ENCODE peak calls at places on chromosomes 4 and X, in ten cellular contexts. R is epithelial cell of esophagus, H is cardiac muscle cell, S is coronary artery, O is cardiac fibroblast, G is H9, B is epithelial cell of proximal tubule, M is left ventricle myocardium inferior, T is bronchial epithelial cell, Z is astrocyte of the spinal cord. L is an unnamed sample.

GRCh38 chrX:22800360-22800759 is 199.4 kb upstream of the DDX53 start:
- DNase-seq in R (peak), H (peak), S (no peak), O (peak), G (no peak), B (peak), M (peak), T (peak), Z (peak), L (no peak)

GRCh38 chrX:20271186-20271585 is 4.5 kb upstream of the RPS6KA3 start:
- DNase-seq in R (no peak), H (no peak), S (no peak), O (no peak), G (no peak), B (no peak), M (no peak), T (no peak), Z (no peak), L (no peak)

GRCh38 chrX:148376342-148376741 is 124.1 kb upstream of the AFF2 start:
- DNase-seq in R (no peak), H (no peak), S (no peak), O (no peak), G (no peak), B (no peak), M (no peak), T (no peak), Z (no peak), L (no peak)

GRCh38 chr4:186657766-186658165 is 65.9 kb downstream of the FAT1 start:
- DNase-seq in R (peak), H (peak), S (no peak), O (peak), G (no peak), B (no peak), M (no peak), T (peak), Z (peak), L (no peak)

GRCh38 chrX:24963823-24964222 is 51.9 kb downstream of the ARX start:
- DNase-seq in R (peak), H (no peak), S (no peak), O (no peak), G (no peak), B (no peak), M (no peak), T (peak), Z (no peak), L (no peak)

GRCh38 chrX:52425710-52426245 is 57.0 kb downstream of the XAGE2 start:
- DNase-seq in R (no peak), H (peak), S (no peak), O (peak), G (no peak), B (no peak), M (no peak), T (no peak), Z (peak), L (no peak)

GRCh38 chr4:151541438-151542071 is 132.6 kb downstream of the FHIP1A start:
- DNase-seq in R (peak), H (peak), S (no peak), O (peak), G (no peak), B (peak), M (no peak), T (peak), Z (peak), L (peak)

GRCh38 chr4:48939785-48940184 is 33.2 kb upstream of the OCIAD2 start:
- DNase-seq in R (peak), H (peak), S (no peak), O (peak), G (no peak), B (peak), M (no peak), T (peak), Z (peak), L (no peak)

GRCh38 chr4:84932462-84932861 is 34.0 kb downstream of the WDFY3 start:
- DNase-seq in R (no peak), H (no peak), S (no peak), O (no peak), G (no peak), B (no peak), M (no peak), T (no peak), Z (no peak), L (no peak)

GRCh38 chrX:124717537-124717936 is 371.2 kb downstream of the SH2D1A start:
- DNase-seq in R (no peak), H (no peak), S (no peak), O (no peak), G (no peak), B (no peak), M (no peak), T (no peak), Z (no peak), L (no peak)

GRCh38 chrX:50799531-50799961 is 14.4 kb downstream of the SHROOM4 start:
- DNase-seq in R (peak), H (peak), S (no peak), O (peak), G (no peak), B (peak), M (no peak), T (peak), Z (peak), L (no peak)

GRCh38 chr4:124754671-124755070 is 42.1 kb upstream of the ANKRD50 start:
- DNase-seq in R (peak), H (no peak), S (no peak), O (no peak), G (no peak), B (no peak), M (no peak), T (peak), Z (no peak), L (no peak)

GRCh38 chrX:115367455-115367854 is 77.9 kb downstream of the LUZP4 start:
- DNase-seq in R (peak), H (peak), S (no peak), O (peak), G (no peak), B (peak), M (no peak), T (peak), Z (peak), L (no peak)

GRCh38 chr4:82467442-82467841 is 37.1 kb downstream of the ENOPH1 start:
- DNase-seq in R (peak), H (peak), S (no peak), O (peak), G (no peak), B (no peak), M (no peak), T (no peak), Z (no peak), L (no peak)

GRCh38 chr4:29708473-29708872 is 1011.7 kb upstream of the PCDH7 start:
- DNase-seq in R (peak), H (no peak), S (no peak), O (no peak), G (no peak), B (no peak), M (no peak), T (peak), Z (peak), L (no peak)

GRCh38 chrX:139890991-139891700 is 41.7 kb downstream of the ATP11C start:
- DNase-seq in R (peak), H (peak), S (no peak), O (peak), G (no peak), B (peak), M (no peak), T (peak), Z (peak), L (no peak)

GRCh38 chr4:70544279-70544870 is 26.0 kb downstream of the AMTN start:
- DNase-seq in R (peak), H (peak), S (no peak), O (peak), G (no peak), B (no peak), M (no peak), T (peak), Z (peak), L (no peak)

GRCh38 chrX:44974462-44974861 is 101.5 kb downstream of the KDM6A start:
- DNase-seq in R (peak), H (peak), S (no peak), O (peak), G (no peak), B (no peak), M (no peak), T (peak), Z (peak), L (no peak)

GRCh38 chr4:12852338-12853307 is 631.5 kb downstream of the RAB28 start:
- DNase-seq in R (peak), H (peak), S (no peak), O (peak), G (peak), B (peak), M (no peak), T (peak), Z (peak), L (no peak)

GRCh38 chr4:149845643-149846208 is 30.1 kb upstream of the IQCM start:
- DNase-seq in R (peak), H (no peak), S (no peak), O (no peak), G (no peak), B (no peak), M (no peak), T (peak), Z (no peak), L (no peak)

GRCh38 chr4:142402925-142403324 is 443.2 kb downstream of the INPP4B start:
- DNase-seq in R (peak), H (peak), S (no peak), O (peak), G (no peak), B (no peak), M (no peak), T (peak), Z (no peak), L (no peak)

GRCh38 chrX:39293203-39293602 is 491.9 kb downstream of the MID1IP1 start:
- DNase-seq in R (no peak), H (no peak), S (no peak), O (no peak), G (no peak), B (no peak), M (no peak), T (no peak), Z (no peak), L (no peak)

GRCh38 chrX:39289827-39290226 is 488.6 kb downstream of the MID1IP1 start:
- DNase-seq in R (no peak), H (no peak), S (no peak), O (no peak), G (no peak), B (no peak), M (no peak), T (no peak), Z (no peak), L (no peak)
- TF ChIP-seq CTCF in R (no peak), H (no peak), S (no peak), O (no peak), G (no peak), B (no peak), M (no peak), T (no peak), Z (no peak), L (no peak)

DNA sequence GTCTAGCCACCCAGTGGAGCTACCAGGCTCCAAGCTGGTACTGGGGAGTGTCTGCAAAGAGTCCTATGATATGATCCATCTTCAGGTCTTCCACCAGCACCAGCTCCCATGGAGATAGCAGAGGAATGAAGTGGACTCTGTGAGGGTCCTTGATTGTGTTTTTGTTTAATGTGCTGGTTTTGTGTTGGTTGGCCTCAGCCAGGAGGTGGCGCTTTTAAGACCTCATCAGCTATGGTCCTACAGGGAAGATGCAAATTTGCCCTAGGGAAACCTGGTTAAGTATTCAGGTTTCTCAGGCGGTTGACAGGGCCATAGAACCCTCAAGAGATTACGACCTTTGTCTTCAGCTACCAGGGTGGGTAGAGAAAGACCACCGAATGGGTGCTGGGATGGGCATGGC is 1141.1 kb downstream of the STIM2 start:
- DNase-seq in R (no peak), H (no peak), S (no peak), O (no peak), G (no peak), B (no peak), M (no peak), T (no peak), Z (no peak), L (no peak)
- TF ChIP-seq CTCF in R (no peak), H (no peak), S (no peak), O (peak), G (peak), B (no peak), M (no peak), T (no peak), Z (no peak), L (no peak)

GRCh38 chrX:73289039-73289438 is 74.4 kb upstream of the NAP1L2 start:
- DNase-seq in R (no peak), H (no peak), S (no peak), O (no peak), G (peak), B (no peak), M (no peak), T (no peak), Z (no peak), L (no peak)
- TF ChIP-seq CTCF in R (no peak), H (no peak), S (no peak), O (no peak), G (peak), B (no peak), M (no peak), T (no peak), Z (no peak), L (no peak)

DNA sequence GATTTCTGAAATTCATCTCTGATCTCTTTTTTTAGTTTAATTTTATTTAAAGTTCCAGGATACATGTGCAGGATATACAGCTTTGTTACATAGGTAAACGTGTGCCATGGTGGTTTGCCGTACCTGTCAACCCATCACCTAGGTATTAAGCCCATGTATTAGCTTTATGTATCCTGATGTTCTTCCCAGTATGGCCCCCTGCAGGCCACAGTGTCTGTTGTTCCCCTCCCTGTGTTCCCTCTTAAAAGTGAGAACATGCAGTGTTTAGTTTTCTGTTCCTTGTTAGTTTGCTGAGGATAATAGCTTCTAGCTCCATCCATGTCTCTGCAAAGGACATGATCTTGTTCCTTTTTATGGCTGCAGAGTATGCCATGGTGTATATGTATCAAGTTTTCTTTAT is 153.2 kb downstream of the RAPGEF2 start:
- DNase-seq in R (no peak), H (no peak), S (no peak), O (no peak), G (no peak), B (no peak), M (no peak), T (no peak), Z (no peak), L (no peak)
- TF ChIP-seq CTCF in R (no peak), H (peak), S (no peak), O (peak), G (peak), B (peak), M (peak), T (no peak), Z (peak), L (no peak)

DNA sequence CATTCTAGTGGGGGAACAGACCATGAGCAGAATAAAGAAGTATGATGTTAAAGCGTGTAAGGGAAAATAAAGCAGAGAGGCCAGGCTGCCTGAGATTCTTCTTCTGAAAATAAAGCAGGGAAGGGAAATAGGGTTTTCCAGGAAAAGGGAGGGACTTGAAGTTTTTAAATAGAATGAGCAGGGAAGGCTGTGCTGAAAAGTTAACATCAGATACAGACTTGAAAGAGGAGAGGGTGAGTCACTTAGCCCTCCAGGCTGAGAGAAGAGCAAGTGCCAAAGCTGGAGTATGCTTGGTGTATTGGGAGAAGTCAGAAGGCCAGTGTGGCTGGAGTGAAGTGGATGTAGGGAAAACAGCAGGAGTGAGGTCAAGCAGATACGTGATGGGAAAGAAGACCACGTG is 10.0 kb upstream of the PLK4 start:
- DNase-seq in R (peak), H (peak), S (no peak), O (peak), G (no peak), B (no peak), M (no peak), T (peak), Z (peak), L (no peak)
- TF ChIP-seq CTCF in R (no peak), H (no peak), S (no peak), O (no peak), G (no peak), B (no peak), M (no peak), T (no peak), Z (no peak), L (no peak)

GRCh38 chrX:68146054-68146453 is 287.2 kb downstream of the OPHN1 start:
- DNase-seq in R (peak), H (peak), S (no peak), O (peak), G (no peak), B (peak), M (no peak), T (peak), Z (peak), L (no peak)
- TF ChIP-seq CTCF in R (peak), H (peak), S (no peak), O (peak), G (peak), B (peak), M (peak), T (peak), Z (peak), L (no peak)

DNA sequence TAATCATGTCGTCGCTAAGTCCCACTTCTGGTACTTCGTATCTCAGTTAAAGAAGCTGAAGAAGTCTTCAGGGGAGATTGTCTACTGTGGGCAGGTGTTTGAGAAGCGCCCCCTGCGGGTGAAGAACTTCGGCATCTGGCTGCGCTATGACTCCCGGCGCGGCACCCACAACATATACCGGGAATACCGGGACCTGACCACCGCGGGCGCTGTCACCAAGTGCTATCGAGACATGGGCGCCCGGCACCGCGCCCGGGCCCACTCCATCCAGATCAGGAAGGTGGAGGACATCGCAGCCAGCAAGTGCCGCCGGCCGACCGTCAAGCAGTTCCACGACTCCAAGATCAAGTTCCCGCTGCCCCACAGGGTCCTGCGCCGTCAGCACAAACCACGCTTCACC is 11.3 kb downstream of the PNCK start:
- DNase-seq in R (peak), H (peak), S (peak), O (peak), G (peak), B (no peak), M (peak), T (peak), Z (no peak), L (peak)
- TF ChIP-seq CTCF in R (peak), H (peak), S (no peak), O (peak), G (peak), B (peak), M (peak), T (peak), Z (peak), L (peak)

GRCh38 chr4:111326450-111326849 is 703.6 kb upstream of the PITX2 start:
- DNase-seq in R (no peak), H (no peak), S (no peak), O (no peak), G (no peak), B (no peak), M (no peak), T (no peak), Z (no peak), L (no peak)

GRCh38 chr4:111334356-111334755 is 711.5 kb upstream of the PITX2 start:
- DNase-seq in R (no peak), H (no peak), S (no peak), O (no peak), G (no peak), B (no peak), M (no peak), T (no peak), Z (no peak), L (no peak)

GRCh38 chr4:111330786-111331185 is 707.9 kb upstream of the PITX2 start:
- DNase-seq in R (peak), H (no peak), S (no peak), O (no peak), G (no peak), B (no peak), M (no peak), T (peak), Z (peak), L (no peak)
- TF ChIP-seq CTCF in R (no peak), H (no peak), S (no peak), O (no peak), G (no peak), B (no peak), M (no peak), T (no peak), Z (no peak), L (no peak)

L was measured in glutamatergic neuron.